ENCODE peak calls at places on chromosomes 16 and 17, in four cellular contexts. One of them, this sample, is unnamed.

GRCh38 chr17:50466371-50467113 is 2.1 kb downstream of the CHAD start:
- DNase-seq in D341Med: no peak
- DNase-seq in ELF-1: no peak
- DNase-seq in M059J: no peak
- DNase-seq in this sample: no peak

GRCh38 chr16:28090646-28091377 is 27.3 kb upstream of the GSG1L start:
- DNase-seq in M059J: peak
- DNase-seq in ELF-1: peak
- DNase-seq in D341Med: no peak
- DNase-seq in this sample: no peak

GRCh38 chr16:14284930-14285541 is 213.9 kb downstream of the MRTFB start:
- DNase-seq in ELF-1: no peak
- DNase-seq in M059J: peak
- DNase-seq in D341Med: peak
- DNase-seq in this sample: peak

GRCh38 chr16:81261049-81261648 is 22.7 kb downstream of the BCO1 start:
- DNase-seq in D341Med: peak
- DNase-seq in M059J: no peak
- DNase-seq in ELF-1: peak
- DNase-seq in this sample: no peak

GRCh38 chr17:58153046-58153445 is 4.9 kb downstream of the OR4D1 start:
- DNase-seq in D341Med: no peak
- DNase-seq in ELF-1: no peak
- DNase-seq in M059J: no peak
- DNase-seq in this sample: no peak

GRCh38 chr16:27239906-27240655 is 28.5 kb downstream of the NSMCE1 start:
- DNase-seq in ELF-1: no peak
- DNase-seq in M059J: no peak
- DNase-seq in D341Med: no peak
- DNase-seq in this sample: no peak

GRCh38 chr16:67537270-67537635 is 8.6 kb downstream of the RIPOR1 start:
- DNase-seq in D341Med: no peak
- DNase-seq in M059J: peak
- DNase-seq in ELF-1: peak
- DNase-seq in this sample: no peak

GRCh38 chr16:1309888-1310831 is 724 bp downstream of the UBE2I start:
- DNase-seq in ELF-1: no peak
- DNase-seq in D341Med: no peak
- DNase-seq in M059J: peak
- DNase-seq in this sample: no peak

GRCh38 chr17:55005520-55005919 is 37.0 kb downstream of the STXBP4 start:
- DNase-seq in M059J: peak
- DNase-seq in D341Med: peak
- DNase-seq in ELF-1: no peak
- DNase-seq in this sample: no peak

GRCh38 chr16:31367875-31368274 is 12.9 kb downstream of the ITGAX start:
- DNase-seq in ELF-1: no peak
- DNase-seq in M059J: no peak
- DNase-seq in D341Med: no peak
- DNase-seq in this sample: no peak

GRCh38 chr16:78365376-78365775 is 265.9 kb downstream of the WWOX start:
- DNase-seq in D341Med: no peak
- DNase-seq in ELF-1: no peak
- DNase-seq in M059J: no peak
- DNase-seq in this sample: no peak

GRCh38 chr17:79065105-79065670 is 9.4 kb upstream of the ENGASE start:
- DNase-seq in M059J: peak
- DNase-seq in ELF-1: peak
- DNase-seq in D341Med: peak
- DNase-seq in this sample: no peak

GRCh38 chr16:24178496-24178895 is 77.6 kb upstream of the CACNG3 start:
- DNase-seq in D341Med: no peak
- DNase-seq in M059J: no peak
- DNase-seq in ELF-1: peak
- DNase-seq in this sample: no peak

GRCh38 chr17:78390241-78391050 is 12.0 kb downstream of the PGS1 start:
- DNase-seq in D341Med: peak
- DNase-seq in M059J: peak
- DNase-seq in ELF-1: peak
- DNase-seq in this sample: no peak

GRCh38 chr17:45823598-45823997 is 21.1 kb upstream of the SPPL2C start:
- DNase-seq in M059J: no peak
- DNase-seq in D341Med: no peak
- DNase-seq in ELF-1: no peak
- DNase-seq in this sample: no peak

GRCh38 chr17:76969598-76970172 is 101.5 kb downstream of the MGAT5B start:
- DNase-seq in ELF-1: peak
- DNase-seq in D341Med: peak
- DNase-seq in M059J: peak
- DNase-seq in this sample: no peak

GRCh38 chr17:6775871-6776405 is at the start of gene FBXO39:
- DNase-seq in D341Med: no peak
- DNase-seq in M059J: peak
- DNase-seq in ELF-1: peak
- DNase-seq in this sample: no peak

GRCh38 chr17:29836643-29837042 is 93.4 kb downstream of the SSH2 start:
- DNase-seq in D341Med: no peak
- DNase-seq in M059J: peak
- DNase-seq in ELF-1: no peak
- DNase-seq in this sample: no peak

GRCh38 chr16:86240716-86241363 is 269.5 kb upstream of the FOXF1 start:
- DNase-seq in ELF-1: no peak
- DNase-seq in M059J: peak
- DNase-seq in D341Med: no peak
- DNase-seq in this sample: peak

GRCh38 chr16:89115216-89115949 is 21.7 kb downstream of the ACSF3 start:
- DNase-seq in ELF-1: no peak
- DNase-seq in D341Med: no peak
- DNase-seq in M059J: no peak
- DNase-seq in this sample: peak

GRCh38 chr16:27526169-27526568 is 23.5 kb downstream of the GTF3C1 start:
- DNase-seq in ELF-1: no peak
- DNase-seq in D341Med: peak
- DNase-seq in M059J: no peak
- DNase-seq in this sample: no peak

GRCh38 chr16:20822451-20823128 is 16.3 kb downstream of the REXO5 start:
- DNase-seq in M059J: no peak
- DNase-seq in D341Med: no peak
- DNase-seq in ELF-1: no peak
- DNase-seq in this sample: no peak

GRCh38 chr17:1375615-1376014 is 24.4 kb downstream of the YWHAE start:
- DNase-seq in ELF-1: no peak
- DNase-seq in D341Med: no peak
- DNase-seq in M059J: no peak
- DNase-seq in this sample: no peak

GRCh38 chr16:74774223-74775139 is at the start of gene FA2H:
- DNase-seq in ELF-1: peak
- DNase-seq in M059J: peak
- DNase-seq in D341Med: peak
- DNase-seq in this sample: peak

GRCh38 chr17:61490540-61490975 is 38.3 kb downstream of the TBX4 start:
- DNase-seq in D341Med: no peak
- DNase-seq in M059J: peak
- DNase-seq in ELF-1: no peak
- DNase-seq in this sample: no peak

GRCh38 chr16:7791191-7791590 is 458.5 kb downstream of the RBFOX1 start:
- DNase-seq in ELF-1: no peak
- DNase-seq in M059J: no peak
- DNase-seq in D341Med: no peak
- DNase-seq in this sample: no peak

GRCh38 chr17:1484060-1484535 is 8.4 kb downstream of the MYO1C start:
- DNase-seq in M059J: no peak
- DNase-seq in ELF-1: no peak
- DNase-seq in D341Med: no peak
- DNase-seq in this sample: no peak

GRCh38 chr17:3843935-3844516 is 2.0 kb downstream of the NCBP3 start:
- DNase-seq in M059J: peak
- DNase-seq in ELF-1: peak
- DNase-seq in D341Med: peak
- DNase-seq in this sample: no peak

GRCh38 chr16:22055881-22056280 is 36.5 kb upstream of the VWA3A start:
- DNase-seq in ELF-1: peak
- DNase-seq in M059J: no peak
- DNase-seq in D341Med: peak
- DNase-seq in this sample: no peak

GRCh38 chr16:85562102-85562786 is 50.9 kb upstream of the GSE1 start:
- DNase-seq in M059J: no peak
- DNase-seq in D341Med: peak
- DNase-seq in ELF-1: no peak
- DNase-seq in this sample: no peak

GRCh38 chr17:50502643-50502990 is 5.6 kb upstream of the MYCBPAP start:
- DNase-seq in D341Med: peak
- DNase-seq in M059J: no peak
- DNase-seq in ELF-1: no peak
- DNase-seq in this sample: no peak

GRCh38 chr17:76544916-76545365 is 5.1 kb downstream of the PRCD start:
- DNase-seq in ELF-1: no peak
- DNase-seq in M059J: no peak
- DNase-seq in D341Med: no peak
- DNase-seq in this sample: no peak

GRCh38 chr17:27552467-27552779 is 78.6 kb upstream of the LGALS9 start:
- DNase-seq in D341Med: no peak
- DNase-seq in M059J: peak
- DNase-seq in ELF-1: peak
- DNase-seq in this sample: no peak

GRCh38 chr16:3198334-3199072 is 10.5 kb downstream of the OR1F1 start:
- DNase-seq in ELF-1: no peak
- DNase-seq in D341Med: no peak
- DNase-seq in M059J: no peak
- DNase-seq in this sample: no peak

GRCh38 chr16:80803341-80804060 is 897 bp downstream of the CDYL2 start:
- DNase-seq in M059J: peak
- DNase-seq in D341Med: peak
- DNase-seq in ELF-1: no peak
- DNase-seq in this sample: no peak

GRCh38 chr17:50278526-50279180 is 4.4 kb downstream of the TMEM92 start:
- DNase-seq in ELF-1: no peak
- DNase-seq in D341Med: no peak
- DNase-seq in M059J: no peak
- DNase-seq in this sample: no peak

GRCh38 chr17:43314582-43314981 is 80.8 kb upstream of the RNU2-1 start:
- DNase-seq in D341Med: no peak
- DNase-seq in ELF-1: no peak
- DNase-seq in M059J: peak
- DNase-seq in this sample: no peak

This sample was measured in breast epithelium.